ENCODE peak calls at places on chromosomes 16 and 17, in five cellular contexts. One of them, this sample, is unnamed.

GRCh38 chr16:84928679-84929420 is 82.5 kb downstream of the ZDHHC7 start:
- DNase-seq in H1: no peak
- DNase-seq in HepG2: no peak
- DNase-seq in GM12878: no peak
- DNase-seq in K562: peak
- DNase-seq in this sample: no peak

GRCh38 chr17:30519707-30520106 is 42.5 kb downstream of the GOSR1 start:
- DNase-seq in K562: no peak
- DNase-seq in GM12878: no peak
- DNase-seq in H1: no peak
- DNase-seq in HepG2: no peak
- DNase-seq in this sample: no peak

GRCh38 chr16:73010150-73010676 is 37.7 kb downstream of the ZFHX3 start:
- DNase-seq in GM12878: no peak
- DNase-seq in K562: no peak
- DNase-seq in HepG2: no peak
- DNase-seq in H1: no peak
- DNase-seq in this sample: no peak

GRCh38 chr16:8550728-8551387 is 39.5 kb downstream of the TMEM114 start:
- DNase-seq in K562: no peak
- DNase-seq in H1: no peak
- DNase-seq in HepG2: peak
- DNase-seq in GM12878: no peak
- DNase-seq in this sample: no peak

GRCh38 chr17:77493238-77493812 is 352.6 kb downstream of the SEC14L1 start:
- DNase-seq in HepG2: no peak
- DNase-seq in H1: no peak
- DNase-seq in GM12878: no peak
- DNase-seq in K562: no peak
- DNase-seq in this sample: no peak

GRCh38 chr16:24758373-24758772 is 28.9 kb downstream of the TNRC6A start:
- DNase-seq in H1: no peak
- DNase-seq in K562: no peak
- DNase-seq in HepG2: no peak
- DNase-seq in GM12878: no peak
- DNase-seq in this sample: no peak

GRCh38 chr17:15279011-15279477 is 13.9 kb upstream of the PMP22 start:
- DNase-seq in H1: no peak
- DNase-seq in K562: no peak
- DNase-seq in GM12878: no peak
- DNase-seq in HepG2: no peak
- DNase-seq in this sample: no peak

GRCh38 chr17:50926523-50926922 is 60.4 kb upstream of the TOB1 start:
- DNase-seq in H1: no peak
- DNase-seq in GM12878: no peak
- DNase-seq in K562: no peak
- DNase-seq in HepG2: no peak
- DNase-seq in this sample: no peak

GRCh38 chr16:84712801-84713775 is 13.3 kb downstream of the USP10 start:
- DNase-seq in HepG2: peak
- DNase-seq in H1: no peak
- DNase-seq in K562: no peak
- DNase-seq in GM12878: no peak
- DNase-seq in this sample: no peak

GRCh38 chr16:50699345-50700159 is 6.1 kb downstream of the NOD2 start:
- DNase-seq in K562: no peak
- DNase-seq in GM12878: no peak
- DNase-seq in H1: no peak
- DNase-seq in HepG2: peak
- DNase-seq in this sample: no peak

GRCh38 chr16:68332411-68333121 is 21.7 kb downstream of the PRMT7 start:
- DNase-seq in GM12878: no peak
- DNase-seq in K562: no peak
- DNase-seq in HepG2: peak
- DNase-seq in H1: no peak
- DNase-seq in this sample: no peak

GRCh38 chr16:67542464-67542863 is 13.8 kb downstream of the RIPOR1 start:
- DNase-seq in GM12878: no peak
- DNase-seq in H1: no peak
- DNase-seq in K562: peak
- DNase-seq in HepG2: no peak
- DNase-seq in this sample: peak

DNA sequence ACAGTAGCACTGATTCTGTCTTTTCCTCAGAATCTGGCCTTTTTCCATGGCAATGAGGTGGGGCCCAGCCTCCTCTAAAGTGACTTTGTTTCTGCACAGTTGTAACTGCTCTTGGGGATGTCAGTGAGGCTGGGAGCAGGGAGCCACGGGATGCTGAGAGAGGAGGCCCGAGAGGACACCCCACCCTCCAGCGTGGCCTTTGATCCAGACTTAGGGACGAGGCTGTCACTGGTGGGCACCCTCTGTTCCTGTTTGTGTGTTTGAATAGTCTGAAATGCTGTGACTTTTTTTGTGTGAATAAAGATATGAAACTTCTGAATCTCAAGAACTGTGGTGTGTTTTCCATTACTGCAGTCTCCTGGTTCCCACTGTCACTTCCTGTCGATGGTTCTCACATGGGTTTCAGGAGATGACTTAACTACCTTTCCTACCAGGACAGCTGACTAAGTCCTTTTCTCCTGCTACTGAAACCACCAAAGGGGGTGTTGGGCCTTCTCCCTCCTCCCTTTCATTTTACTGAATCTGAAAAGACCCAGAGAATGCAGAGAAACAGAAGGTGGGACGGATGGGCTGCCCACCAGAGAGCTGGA is 18.6 kb downstream of the KCTD2 start:
- DNase-seq in HepG2: no peak
- DNase-seq in GM12878: no peak
- DNase-seq in K562: no peak
- DNase-seq in H1: no peak
- DNase-seq in this sample: no peak
- TF ChIP-seq ATF3 in HepG2: no peak
- TF ChIP-seq ATF3 in GM12878: no peak
- TF ChIP-seq ATF3 in K562: no peak
- TF ChIP-seq ATF3 in H1: no peak
- TF ChIP-seq ATF3 in this sample: no peak

GRCh38 chr16:4328580-4329353 is 12.9 kb downstream of the GLIS2 start:
- DNase-seq in H1: no peak
- DNase-seq in HepG2: no peak
- DNase-seq in GM12878: no peak
- DNase-seq in K562: no peak
- DNase-seq in this sample: no peak
- H2AFZ ChIP-seq in H1: no peak
- H2AFZ ChIP-seq in HepG2: no peak
- H2AFZ ChIP-seq in GM12878: peak
- H2AFZ ChIP-seq in K562: no peak
- H2AFZ ChIP-seq in this sample: no peak

GRCh38 chr16:11253995-11254912 is 1.8 kb downstream of the SOCS1 start:
- DNase-seq in HepG2: no peak
- DNase-seq in H1: no peak
- DNase-seq in K562: peak
- DNase-seq in GM12878: no peak
- DNase-seq in this sample: no peak
- TF ChIP-seq SP1 in HepG2: no peak
- TF ChIP-seq SP1 in H1: no peak
- TF ChIP-seq SP1 in K562: no peak
- TF ChIP-seq SP1 in GM12878: no peak
- TF ChIP-seq SP1 in this sample: no peak

GRCh38 chr17:39099686-39100293 is 51.6 kb downstream of the PLXDC1 start:
- DNase-seq in HepG2: no peak
- DNase-seq in GM12878: no peak
- DNase-seq in K562: no peak
- DNase-seq in H1: no peak
- DNase-seq in this sample: no peak

GRCh38 chr17:39098474-39099090 is 52.9 kb downstream of the PLXDC1 start:
- DNase-seq in H1: no peak
- DNase-seq in GM12878: no peak
- DNase-seq in HepG2: no peak
- DNase-seq in K562: no peak
- DNase-seq in this sample: no peak

GRCh38 chr17:39097537-39097936 is 53.9 kb downstream of the PLXDC1 start:
- DNase-seq in K562: no peak
- DNase-seq in HepG2: no peak
- DNase-seq in H1: no peak
- DNase-seq in GM12878: no peak
- DNase-seq in this sample: no peak

GRCh38 chr17:39101139-39101538 is 50.3 kb downstream of the PLXDC1 start:
- DNase-seq in GM12878: no peak
- DNase-seq in H1: no peak
- DNase-seq in K562: no peak
- DNase-seq in HepG2: peak
- DNase-seq in this sample: no peak

DNA sequence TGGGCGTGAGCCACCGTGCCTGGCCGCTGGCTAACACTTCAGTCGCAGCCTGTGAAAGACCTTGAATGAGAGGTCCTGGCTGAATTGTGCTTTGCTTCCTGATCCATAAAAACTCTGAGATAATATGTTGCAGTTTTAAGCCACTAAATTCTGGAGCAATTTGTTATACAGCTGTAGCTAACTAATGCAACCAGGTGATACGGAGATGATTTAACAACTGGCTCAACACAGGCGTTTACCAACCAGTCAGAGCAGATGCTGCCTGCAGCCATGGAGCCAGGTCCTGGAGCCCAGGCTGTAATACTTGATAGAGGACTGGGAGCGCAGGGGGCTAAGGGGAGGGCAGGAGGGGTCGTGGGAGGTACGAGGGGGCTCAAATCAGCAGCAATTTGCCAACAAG is 50.9 kb downstream of the PLXDC1 start:
- DNase-seq in K562: no peak
- DNase-seq in HepG2: no peak
- DNase-seq in GM12878: no peak
- DNase-seq in H1: no peak
- DNase-seq in this sample: no peak
- TF ChIP-seq ATF3 in K562: no peak
- TF ChIP-seq ATF3 in HepG2: no peak
- TF ChIP-seq ATF3 in GM12878: no peak
- TF ChIP-seq ATF3 in H1: no peak
- TF ChIP-seq ATF3 in this sample: no peak

GRCh38 chr17:80217703-80218362 is 2.3 kb downstream of the SGSH start:
- DNase-seq in H1: no peak
- DNase-seq in K562: no peak
- DNase-seq in HepG2: no peak
- DNase-seq in GM12878: no peak
- DNase-seq in this sample: no peak

GRCh38 chr17:80219777-80220708 is at the start of the genes SGSH and SLC26A11:
- DNase-seq in GM12878: no peak
- DNase-seq in HepG2: peak
- DNase-seq in K562: peak
- DNase-seq in H1: no peak
- DNase-seq in this sample: peak

GRCh38 chr17:80218391-80218790 is 1.7 kb downstream of the SGSH start:
- DNase-seq in HepG2: no peak
- DNase-seq in GM12878: no peak
- DNase-seq in K562: no peak
- DNase-seq in H1: no peak
- DNase-seq in this sample: no peak

GRCh38 chr17:80220709-80221215 is 535 bp downstream of the SLC26A11 start:
- DNase-seq in GM12878: no peak
- DNase-seq in K562: no peak
- DNase-seq in HepG2: no peak
- DNase-seq in H1: no peak
- DNase-seq in this sample: no peak

GRCh38 chr17:80219013-80219776 is 938 bp downstream of the SGSH start:
- DNase-seq in H1: no peak
- DNase-seq in K562: peak
- DNase-seq in GM12878: peak
- DNase-seq in HepG2: peak
- DNase-seq in this sample: peak
- H2AFZ ChIP-seq in H1: no peak
- H2AFZ ChIP-seq in K562: peak
- H2AFZ ChIP-seq in GM12878: peak
- H2AFZ ChIP-seq in HepG2: peak
- H2AFZ ChIP-seq in this sample: no peak

DNA sequence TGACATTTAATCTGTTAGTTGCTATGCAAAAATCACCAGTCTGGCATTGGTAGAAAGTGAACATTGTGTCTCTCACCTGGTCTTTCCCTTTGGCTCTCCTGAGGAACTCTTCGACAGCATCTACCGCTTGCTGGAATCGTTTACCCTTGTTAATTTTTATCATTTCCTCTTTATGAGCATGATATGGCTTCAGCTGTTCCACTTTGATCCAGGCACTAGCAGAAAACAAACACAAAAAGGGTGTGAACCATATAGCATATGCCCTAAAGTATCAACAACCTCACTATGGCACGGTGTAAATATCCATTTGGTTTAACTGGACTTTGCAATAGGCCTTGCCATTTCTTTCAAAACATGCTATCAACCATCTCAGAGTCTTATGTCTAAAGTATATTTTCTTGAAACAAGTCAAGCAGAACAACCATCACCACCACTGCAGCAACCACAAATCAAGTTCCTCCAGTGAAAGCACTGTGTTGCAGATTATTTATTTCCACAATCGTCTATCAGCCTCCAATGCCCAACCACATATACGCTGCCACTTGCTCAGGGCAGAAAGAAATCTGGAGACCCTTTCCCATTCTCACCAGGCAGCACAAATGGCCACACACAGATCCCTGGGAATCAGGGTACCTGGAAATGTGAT is 14.3 kb downstream of the GLYR1 start:
- DNase-seq in HepG2: no peak
- DNase-seq in GM12878: no peak
- DNase-seq in K562: no peak
- DNase-seq in H1: no peak
- DNase-seq in this sample: no peak
- TF ChIP-seq SP1 in HepG2: no peak
- TF ChIP-seq SP1 in GM12878: no peak
- TF ChIP-seq SP1 in K562: no peak
- TF ChIP-seq SP1 in H1: no peak
- TF ChIP-seq SP1 in this sample: no peak

This sample was measured in HCT116.